ENCODE peak calls at places on chromosomes 11 and 22, in five cellular contexts. L is cardiac muscle cell, G is AG04450, B is AG09309, W is body of pancreas. U is an unnamed sample.

GRCh38 chr22:42662114-42663021 is 13.2 kb upstream of the CYB5R3 start:
- DNase-seq in L (peak), G (no peak), B (no peak), W (peak), U (no peak)

GRCh38 chr22:32985899-32986772 is 72.0 kb downstream of the SYN3 start:
- DNase-seq in L (peak), G (peak), B (peak), W (peak), U (peak)

GRCh38 chr11:15665368-15665871 is 550.7 kb downstream of the INSC start:
- DNase-seq in L (no peak), G (no peak), B (peak), W (no peak), U (no peak)

GRCh38 chr11:12241401-12241800 is 131.0 kb downstream of the MICAL2 start:
- DNase-seq in L (no peak), G (no peak), B (no peak), W (peak), U (no peak)

GRCh38 chr11:65379698-65380459 is 2.6 kb downstream of the SLC25A45 start:
- DNase-seq in L (no peak), G (no peak), B (no peak), W (peak), U (no peak)

GRCh38 chr11:86182976-86183584 is 61.5 kb upstream of the EED start:
- DNase-seq in L (no peak), G (no peak), B (no peak), W (no peak), U (no peak)

GRCh38 chr11:117792992-117793391 is 4.0 kb downstream of the DSCAML1 start:
- DNase-seq in L (no peak), G (no peak), B (no peak), W (no peak), U (no peak)

GRCh38 chr22:49350441-49351121 is 477.1 kb downstream of the BRD1 start:
- DNase-seq in L (no peak), G (no peak), B (no peak), W (no peak), U (no peak)

GRCh38 chr22:37501610-37502341 is 15.6 kb upstream of the MFNG start:
- DNase-seq in L (no peak), G (peak), B (peak), W (peak), U (peak)

GRCh38 chr22:31206896-31207687 is 5.0 kb upstream of the LIMK2 start:
- DNase-seq in L (no peak), G (no peak), B (no peak), W (no peak), U (no peak)

GRCh38 chr11:107282195-107282594 is 175.4 kb downstream of the CWF19L2 start:
- DNase-seq in L (no peak), G (no peak), B (no peak), W (no peak), U (no peak)

GRCh38 chr11:126061707-126062678 is 673 bp downstream of the CDON start:
- DNase-seq in L (peak), G (no peak), B (no peak), W (peak), U (no peak)

GRCh38 chr22:50676211-50676636 is 3.6 kb downstream of the SHANK3 start:
- DNase-seq in L (no peak), G (no peak), B (no peak), W (no peak), U (no peak)

GRCh38 chr11:78420255-78420764 is 2.7 kb upstream of the GAB2 start:
- DNase-seq in L (peak), G (peak), B (peak), W (peak), U (peak)

GRCh38 chr11:125874556-125875124 is 12.8 kb upstream of the HYLS1 start:
- DNase-seq in L (peak), G (peak), B (peak), W (peak), U (no peak)

GRCh38 chr11:108223449-108224149 is 732 bp downstream of the ATM start:
- DNase-seq in L (no peak), G (no peak), B (no peak), W (no peak), U (no peak)

GRCh38 chr11:116736763-116737162 is 36.0 kb downstream of the BUD13 start:
- DNase-seq in L (no peak), G (no peak), B (no peak), W (no peak), U (no peak)

GRCh38 chr22:49995059-49995412 is 17.5 kb downstream of the IL17REL start:
- DNase-seq in L (no peak), G (no peak), B (no peak), W (no peak), U (no peak)

GRCh38 chr11:67255353-67255752 is 10.9 kb upstream of the GRK2 start:
- DNase-seq in L (no peak), G (no peak), B (no peak), W (no peak), U (no peak)

GRCh38 chr11:108199446-108200321 is 22.8 kb downstream of the NPAT start:
- DNase-seq in L (no peak), G (no peak), B (peak), W (peak), U (peak)

GRCh38 chr11:18495268-18495667 is 31.5 kb downstream of the TSG101 start:
- DNase-seq in L (no peak), G (no peak), B (no peak), W (no peak), U (no peak)

GRCh38 chr11:63212742-63213141 is 30.7 kb downstream of the SLC22A25 start:
- DNase-seq in L (peak), G (no peak), B (no peak), W (peak), U (no peak)

GRCh38 chr11:3745161-3745560 is 52.2 kb downstream of the NUP98 start:
- DNase-seq in L (no peak), G (no peak), B (no peak), W (no peak), U (no peak)

GRCh38 chr22:49687786-49688515 is 139.7 kb downstream of the BRD1 start:
- DNase-seq in L (no peak), G (no peak), B (no peak), W (no peak), U (no peak)

GRCh38 chr11:73478737-73479347 is 102.6 kb downstream of the RELT start:
- DNase-seq in L (peak), G (no peak), B (no peak), W (no peak), U (no peak)

GRCh38 chr22:20080445-20080775 is 369 bp downstream of the DGCR8 start:
- DNase-seq in L (peak), G (no peak), B (no peak), W (peak), U (no peak)

GRCh38 chr11:122784325-122785155 is 53.8 kb upstream of the CRTAM start:
- DNase-seq in L (peak), G (peak), B (peak), W (peak), U (peak)

GRCh38 chr11:74380746-74381439 is 17.3 kb downstream of the PGM2L1 start:
- DNase-seq in L (no peak), G (no peak), B (no peak), W (peak), U (no peak)

GRCh38 chr22:17471901-17472566 is 91.3 kb upstream of the SLC25A18 start:
- DNase-seq in L (peak), G (no peak), B (no peak), W (no peak), U (no peak)

GRCh38 chr22:35154937-35155387 is 89.0 kb downstream of the ISX start:
- DNase-seq in L (peak), G (peak), B (peak), W (peak), U (no peak)

GRCh38 chr22:25892678-25893077 is 150.7 kb downstream of the MYO18B start:
- DNase-seq in L (no peak), G (no peak), B (no peak), W (no peak), U (no peak)

GRCh38 chr22:46443850-46444389 is 93.5 kb downstream of the CELSR1 start:
- DNase-seq in L (no peak), G (no peak), B (no peak), W (no peak), U (no peak)

GRCh38 chr11:76799061-76799804 is 16.1 kb downstream of the TSKU start:
- DNase-seq in L (peak), G (no peak), B (no peak), W (peak), U (no peak)

GRCh38 chr22:46145896-46146295 is 4.4 kb upstream of the PPARA start:
- DNase-seq in L (no peak), G (no peak), B (no peak), W (no peak), U (no peak)

GRCh38 chr11:33089776-33090175 is 50.4 kb downstream of the TCP11L1 start:
- DNase-seq in L (no peak), G (peak), B (no peak), W (no peak), U (no peak)
- TF ChIP-seq CTCF in L (peak), G (no peak), B (peak), W (no peak), U (no peak)

GRCh38 chr11:30560345-30561106 is 25.6 kb downstream of the MPPED2 start:
- DNase-seq in L (no peak), G (no peak), B (no peak), W (no peak), U (no peak)
- H3K4me3 ChIP-seq in L (no peak), G (no peak), B (no peak), W (no peak), U (no peak)

GRCh38 chr22:41544671-41545476 is 604 bp upstream of the POLR3H start:
- DNase-seq in L (no peak), G (no peak), B (no peak), W (no peak), U (no peak)

GRCh38 chr22:41541484-41541883 is 2.8 kb downstream of the POLR3H start:
- DNase-seq in L (no peak), G (no peak), B (no peak), W (no peak), U (no peak)

GRCh38 chr22:41542224-41542623 is 2.0 kb downstream of the POLR3H start:
- DNase-seq in L (no peak), G (no peak), B (no peak), W (no peak), U (no peak)

GRCh38 chr22:41540365-41540764 is 3.9 kb downstream of the POLR3H start:
- DNase-seq in L (no peak), G (no peak), B (no peak), W (no peak), U (no peak)

DNA sequence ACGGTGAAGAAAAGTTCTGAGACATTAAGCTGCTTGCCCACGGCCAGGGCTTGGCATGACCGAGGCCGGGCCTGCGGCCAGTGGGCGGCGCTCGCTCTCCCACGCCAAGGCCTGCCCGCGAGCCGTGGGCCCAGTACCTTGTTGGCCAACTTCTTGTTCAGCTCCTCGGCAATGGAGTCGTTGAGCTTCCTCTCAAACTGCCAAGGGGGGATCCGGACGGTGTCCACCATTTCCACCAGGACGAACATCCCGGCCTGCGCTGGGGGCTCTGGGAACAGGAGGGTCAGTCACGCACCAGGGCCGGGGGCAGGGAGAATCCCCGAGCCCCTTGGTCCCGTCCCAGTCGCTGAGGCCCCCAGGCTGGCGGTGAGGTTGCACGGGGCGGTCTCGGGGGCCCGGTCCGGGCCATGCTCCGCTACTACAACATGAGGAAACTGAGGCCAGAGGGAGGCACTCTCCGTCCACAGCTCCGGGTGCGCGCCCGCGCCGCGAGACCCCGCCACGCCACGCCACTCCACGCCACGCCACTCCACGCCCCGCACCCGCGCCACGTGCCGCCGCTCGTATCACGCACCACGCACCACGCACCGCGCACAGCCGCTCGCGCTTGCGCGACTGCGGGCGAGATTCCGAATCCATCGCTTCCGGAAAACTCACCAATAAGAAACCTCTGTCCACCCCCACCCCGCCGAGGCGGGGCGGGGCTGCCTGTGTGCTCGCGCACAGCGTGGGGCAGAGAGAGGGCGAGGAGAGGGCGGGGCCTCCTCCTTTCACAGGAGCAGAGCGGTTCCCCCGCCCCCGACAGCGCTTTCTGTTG is at the start of gene POLR3H:
- DNase-seq in L (peak), G (peak), B (peak), W (peak), U (peak)
- TF ChIP-seq CTCF in L (peak), G (peak), B (peak), W (peak), U (peak)

GRCh38 chr11:113193077-113193476 is 121.3 kb upstream of the TTC12 start:
- DNase-seq in L (no peak), G (no peak), B (no peak), W (peak), U (no peak)

GRCh38 chr11:113193894-113194293 is 120.5 kb upstream of the TTC12 start:
- DNase-seq in L (no peak), G (no peak), B (no peak), W (peak), U (no peak)

GRCh38 chr11:113192121-113192925 is 122.1 kb upstream of the TTC12 start:
- DNase-seq in L (no peak), G (no peak), B (no peak), W (no peak), U (no peak)

GRCh38 chr11:113188433-113188834 is 125.9 kb upstream of the TTC12 start:
- DNase-seq in L (no peak), G (no peak), B (no peak), W (no peak), U (no peak)

GRCh38 chr11:113189909-113190667 is 124.3 kb upstream of the TTC12 start:
- DNase-seq in L (no peak), G (no peak), B (peak), W (peak), U (no peak)
- H3K4me3 ChIP-seq in L (no peak), G (no peak), B (no peak), W (no peak), U (no peak)

DNA sequence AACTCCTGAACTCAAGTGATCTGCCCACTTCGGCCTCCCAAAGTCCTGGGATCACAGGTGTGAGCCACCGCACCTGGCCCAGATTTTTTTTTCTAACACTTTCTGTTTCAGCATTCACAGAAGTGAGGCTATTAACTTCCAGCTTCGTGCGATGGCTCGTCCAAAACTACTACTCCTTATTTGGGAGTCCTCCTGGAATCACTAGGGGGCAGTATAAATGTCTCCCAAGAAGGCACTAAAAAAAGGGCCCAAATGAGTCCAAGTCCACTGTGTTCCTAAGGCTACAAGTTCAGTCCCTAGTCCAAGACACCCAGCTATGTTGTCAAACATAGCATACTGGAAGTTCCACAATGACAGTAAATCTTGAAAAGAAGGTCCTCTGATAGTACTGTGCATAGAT is 63.2 kb upstream of the BIRC3 start:
- DNase-seq in L (no peak), G (no peak), B (no peak), W (no peak), U (no peak)
- TF ChIP-seq CTCF in L (peak), G (peak), B (peak), W (no peak), U (no peak)

DNA sequence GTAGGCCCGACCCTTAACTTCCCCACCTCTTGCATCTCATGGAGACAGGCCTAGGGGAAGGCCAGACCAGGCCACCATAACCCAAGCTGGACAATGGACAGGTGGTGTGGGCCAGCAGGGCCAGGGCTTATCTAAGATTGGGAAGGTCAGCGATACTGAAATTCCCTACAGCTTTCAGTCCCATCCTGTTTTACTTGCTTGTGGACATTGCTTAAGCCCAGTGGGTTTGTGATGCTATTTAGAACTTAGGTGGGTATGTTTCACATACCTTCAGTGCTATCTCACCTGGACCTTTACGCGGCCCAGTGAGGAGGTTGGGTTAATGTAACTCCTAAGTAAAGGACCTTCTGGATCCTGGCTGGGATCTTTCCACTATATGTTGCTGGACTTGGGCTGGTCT is 1.7 kb downstream of the FADS2 start:
- DNase-seq in L (no peak), G (no peak), B (no peak), W (no peak), U (no peak)
- H3K4me3 ChIP-seq in L (peak), G (peak), B (no peak), W (no peak), U (peak)

DNA sequence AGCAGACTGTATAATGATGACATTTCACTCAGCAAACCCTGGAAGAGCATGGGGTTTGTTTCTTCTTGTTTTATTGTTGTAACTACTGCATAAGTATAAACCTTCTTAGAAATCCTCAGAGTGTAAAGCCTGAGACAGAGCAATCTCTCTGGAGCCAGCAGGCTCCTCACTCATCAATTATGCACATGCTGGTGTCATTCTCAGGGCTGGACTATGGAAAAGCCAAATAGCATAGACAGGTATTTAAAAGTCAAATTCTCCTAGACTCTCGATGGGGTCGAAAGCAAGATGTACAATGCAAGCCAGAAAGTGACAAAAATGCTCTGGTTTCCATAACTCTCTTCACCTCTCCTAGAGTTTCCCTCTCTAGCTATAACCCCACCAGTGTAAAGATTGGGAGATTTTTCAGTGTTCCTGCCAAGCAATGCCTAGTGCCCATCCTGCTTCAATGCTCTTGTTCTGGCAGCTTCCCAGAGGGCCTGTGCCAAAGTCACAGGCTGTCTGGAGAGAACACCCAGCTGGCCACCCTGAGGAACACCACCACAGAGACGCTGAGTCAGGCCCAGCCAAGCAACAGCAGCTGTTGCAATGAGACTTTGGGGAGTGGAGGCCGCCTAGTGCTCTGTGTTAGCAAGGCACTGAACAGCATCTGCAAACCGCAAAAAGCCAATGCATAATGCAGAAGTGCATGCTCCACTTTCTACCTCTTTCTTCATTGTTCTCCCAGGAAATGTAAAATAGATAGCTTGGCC is 167.9 kb downstream of the NXPE2 start:
- DNase-seq in L (no peak), G (no peak), B (no peak), W (peak), U (no peak)
- TF ChIP-seq CTCF in L (no peak), G (no peak), B (no peak), W (no peak), U (no peak)

DNA sequence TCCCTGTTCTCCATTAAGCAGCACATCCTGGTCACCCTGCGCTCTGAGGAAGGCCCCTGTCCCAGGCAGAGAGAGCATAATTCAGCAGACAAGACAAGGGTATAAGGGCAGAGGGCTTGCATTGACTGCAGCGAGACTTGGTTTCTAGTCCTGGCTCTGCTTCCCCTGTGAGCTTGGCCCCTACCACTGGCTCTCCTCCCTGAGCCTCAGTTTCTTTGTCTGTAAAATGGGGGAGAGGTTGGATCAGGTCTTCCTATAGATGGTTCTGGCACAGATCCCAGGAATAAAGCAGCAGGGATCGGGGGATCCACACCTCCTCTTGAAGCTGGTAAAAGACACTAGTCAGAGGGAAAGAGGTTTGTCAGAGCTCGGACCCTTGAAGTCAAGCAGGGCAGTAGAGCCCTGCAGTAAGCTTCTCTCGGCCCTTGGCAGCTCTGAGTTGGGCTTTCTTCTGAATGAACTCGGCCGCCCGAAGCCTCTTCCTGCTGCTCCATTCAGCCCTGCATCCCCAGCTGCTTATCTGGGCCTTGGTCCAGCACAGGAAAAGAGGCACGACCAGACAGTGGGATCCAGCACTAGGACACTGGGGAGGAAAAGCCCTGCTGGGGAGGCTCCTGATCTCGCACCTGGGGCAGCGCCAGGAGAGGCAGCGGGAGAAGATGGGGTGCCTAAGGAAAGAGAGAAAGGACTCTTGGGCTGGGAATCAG is 2.1 kb downstream of the CREB3L1 start:
- DNase-seq in L (no peak), G (no peak), B (no peak), W (peak), U (no peak)
- H3K4me3 ChIP-seq in L (no peak), G (peak), B (peak), W (peak), U (peak)

GRCh38 chr11:14242733-14243132 is 116.2 kb downstream of the RRAS2 start:
- DNase-seq in L (no peak), G (no peak), B (no peak), W (no peak), U (no peak)

GRCh38 chr11:14248577-14248976 is 110.4 kb downstream of the RRAS2 start:
- DNase-seq in L (peak), G (no peak), B (no peak), W (no peak), U (no peak)

GRCh38 chr11:14249121-14249963 is 109.6 kb downstream of the RRAS2 start:
- DNase-seq in L (peak), G (peak), B (peak), W (peak), U (no peak)

GRCh38 chr11:14242198-14242597 is 116.8 kb downstream of the RRAS2 start:
- DNase-seq in L (no peak), G (no peak), B (no peak), W (peak), U (no peak)

GRCh38 chr11:14244926-14245325 is 114.1 kb downstream of the RRAS2 start:
- DNase-seq in L (no peak), G (no peak), B (no peak), W (no peak), U (no peak)
- TF ChIP-seq CTCF in L (no peak), G (no peak), B (no peak), W (no peak), U (no peak)